ENCODE peak calls at places on chromosomes 3 and 15, in eight cellular contexts. S, O, B, R, N, U, C and A are unnamed samples.

GRCh38 chr3:41507336-41508062 is 308.2 kb downstream of the CTNNB1 start:
- DNase-seq in N (no peak), B (no peak), O (no peak), S (no peak), R (no peak), C (no peak), U (no peak), A (peak)

GRCh38 chr3:178318440-178318839 is 217.8 kb upstream of the KCNMB2 start:
- DNase-seq in R (no peak), O (no peak), B (no peak), N (no peak), S (no peak), C (no peak), U (no peak), A (no peak)

GRCh38 chr15:39145854-39146253 is 435.0 kb upstream of the THBS1 start:
- DNase-seq in S (no peak), R (no peak), B (no peak), O (no peak), N (no peak), C (no peak), U (no peak), A (no peak)

GRCh38 chr3:156151824-156152428 is 31.5 kb downstream of the KCNAB1 start:
- DNase-seq in S (peak), N (peak), O (peak), B (peak), U (peak), C (peak), R (peak), A (peak)

GRCh38 chr3:195153121-195153520 is 117.8 kb downstream of the XXYLT1 start:
- DNase-seq in N (no peak), U (peak), B (no peak), R (no peak), O (peak), S (no peak), C (peak), A (no peak)

GRCh38 chr15:68565701-68566100 is 13.1 kb upstream of the CORO2B start:
- DNase-seq in C (no peak), O (no peak), B (no peak), R (no peak), N (no peak), S (no peak), U (no peak), A (no peak)

GRCh38 chr15:25691544-25692430 is 171.3 kb downstream of the ATP10A start:
- DNase-seq in B (no peak), S (no peak), C (no peak), U (peak), R (no peak), O (no peak), N (peak), A (peak)

GRCh38 chr15:77838061-77838460 is 205.3 kb upstream of the LINGO1 start:
- DNase-seq in S (no peak), U (no peak), B (peak), N (no peak), C (no peak), R (no peak), O (no peak), A (no peak)

GRCh38 chr15:52527898-52528464 is 699 bp downstream of the MYO5A start:
- DNase-seq in S (peak), C (no peak), O (peak), B (peak), U (peak), N (peak), R (peak), A (peak)

GRCh38 chr3:69880069-69880640 is 119.4 kb upstream of the SAMMSON start:
- DNase-seq in N (no peak), B (no peak), R (no peak), U (no peak), C (no peak), S (no peak), O (no peak), A (no peak)

GRCh38 chr3:159039286-159039685 is 237.4 kb downstream of the MFSD1 start:
- DNase-seq in O (no peak), R (no peak), B (no peak), N (no peak), C (no peak), U (no peak), S (no peak), A (no peak)

GRCh38 chr3:73060302-73060723 is 1.1 kb upstream of the EBLN2 start:
- DNase-seq in R (no peak), B (no peak), N (no peak), U (no peak), S (no peak), O (no peak), C (no peak), A (no peak)

GRCh38 chr3:30631237-30631961 is 25.0 kb downstream of the TGFBR2 start:
- DNase-seq in C (no peak), R (peak), S (no peak), O (no peak), B (peak), N (peak), U (no peak), A (peak)

GRCh38 chr3:138383715-138384114 is 35.3 kb downstream of the MRAS start:
- DNase-seq in N (no peak), R (no peak), B (no peak), O (no peak), U (no peak), S (no peak), C (no peak), A (no peak)

GRCh38 chr3:106534206-106534605 is 665.4 kb upstream of the CBLB start:
- DNase-seq in O (no peak), U (no peak), C (no peak), B (peak), S (peak), R (peak), N (peak), A (peak)

GRCh38 chr3:58102976-58103447 is 94.8 kb downstream of the FLNB start:
- DNase-seq in R (no peak), S (no peak), U (no peak), C (no peak), B (no peak), N (no peak), O (no peak), A (no peak)

GRCh38 chr15:31511707-31512310 is 185.2 kb downstream of the KLF13 start:
- DNase-seq in R (peak), U (no peak), N (no peak), S (no peak), C (no peak), B (no peak), O (no peak), A (no peak)

GRCh38 chr3:63324621-63325020 is 46.5 kb downstream of the SYNPR start:
- DNase-seq in O (no peak), S (no peak), U (no peak), R (no peak), N (no peak), C (no peak), B (no peak), A (no peak)

GRCh38 chr15:65887565-65887964 is 18.3 kb downstream of the RAB11A start:
- DNase-seq in C (no peak), B (no peak), U (no peak), S (no peak), O (no peak), N (no peak), R (no peak), A (no peak)

GRCh38 chr15:80503319-80503952 is 99.3 kb downstream of the ARNT2 start:
- DNase-seq in S (no peak), N (no peak), O (no peak), C (no peak), R (no peak), U (no peak), B (no peak), A (no peak)

GRCh38 chr3:109254760-109255159 is 61.6 kb downstream of the DPPA2 start:
- DNase-seq in C (no peak), R (no peak), U (no peak), O (no peak), S (no peak), N (no peak), B (no peak), A (no peak)

GRCh38 chr3:47473391-47473790 is 2.4 kb downstream of the SCAP start:
- DNase-seq in B (no peak), S (no peak), O (peak), N (no peak), U (no peak), R (no peak), C (no peak), A (no peak)

GRCh38 chr3:170903123-170903522 is 5.3 kb downstream of the EIF5A2 start:
- DNase-seq in C (no peak), O (no peak), B (no peak), N (no peak), R (no peak), U (no peak), S (no peak), A (no peak)

GRCh38 chr3:53531749-53532148 is 37.3 kb downstream of the CACNA1D start:
- DNase-seq in N (no peak), S (no peak), O (peak), B (peak), C (no peak), R (no peak), U (no peak), A (peak)

GRCh38 chr3:194536883-194537637 is 50.3 kb upstream of the ATP13A3 start:
- DNase-seq in S (no peak), B (peak), R (no peak), N (no peak), O (peak), U (peak), C (peak), A (no peak)

GRCh38 chr3:34394978-34395748 is 596.7 kb downstream of the PDCD6IP start:
- DNase-seq in U (no peak), O (no peak), B (no peak), S (no peak), C (no peak), N (no peak), R (no peak), A (no peak)

GRCh38 chr3:56980798-56981390 is 79.6 kb upstream of the SPATA12 start:
- DNase-seq in S (no peak), O (no peak), R (no peak), B (peak), C (no peak), N (peak), U (peak), A (peak)

GRCh38 chr3:52373676-52374075 is 57.6 kb downstream of the DNAH1 start:
- DNase-seq in N (no peak), B (no peak), U (no peak), R (no peak), S (no peak), O (no peak), C (no peak), A (no peak)

GRCh38 chr15:43948691-43949325 is 122.0 kb downstream of the WDR76 start:
- DNase-seq in U (no peak), N (no peak), C (no peak), R (no peak), S (no peak), B (no peak), O (no peak), A (no peak)

GRCh38 chr15:73955851-73956250 is 29.6 kb downstream of the LOXL1 start:
- DNase-seq in O (no peak), R (no peak), N (no peak), U (no peak), S (no peak), B (no peak), C (no peak), A (no peak)

GRCh38 chr3:190117995-190118394 is 2.7 kb downstream of the P3H2 start:
- DNase-seq in U (no peak), N (no peak), B (no peak), O (no peak), S (no peak), R (no peak), C (no peak), A (peak)

GRCh38 chr3:70849911-70850699 is 537.7 kb upstream of the MDFIC2 start:
- DNase-seq in O (no peak), C (no peak), U (no peak), N (no peak), S (no peak), R (no peak), B (peak), A (peak)

GRCh38 chr3:169836058-169836941 is 23.6 kb upstream of the LRRC34 start:
- DNase-seq in C (no peak), U (no peak), R (no peak), S (no peak), B (no peak), N (peak), O (no peak), A (no peak)

GRCh38 chr15:48796521-48796920 is 14.3 kb downstream of the CEP152 start:
- DNase-seq in S (no peak), U (no peak), N (no peak), B (no peak), O (no peak), R (no peak), C (no peak), A (no peak)

GRCh38 chr3:168024537-168024941 is 71.2 kb downstream of the GOLIM4 start:
- DNase-seq in U (no peak), R (no peak), N (peak), B (peak), O (peak), S (no peak), C (peak), A (peak)

GRCh38 chr3:45180051-45180450 is 33.9 kb upstream of the CDCP1 start:
- DNase-seq in C (no peak), R (no peak), O (no peak), B (peak), S (no peak), U (no peak), N (no peak), A (no peak)

GRCh38 chr3:144380832-144381231 is 409.2 kb downstream of the DIPK2A start:
- DNase-seq in S (no peak), O (peak), U (no peak), B (no peak), C (no peak), R (no peak), N (no peak), A (no peak)

GRCh38 chr3:197499427-197499826 is 56.3 kb downstream of the BDH1 start:
- DNase-seq in S (no peak), U (no peak), C (no peak), R (no peak), O (no peak), B (peak), N (no peak), A (peak)

GRCh38 chr3:169244119-169244864 is 419.2 kb downstream of the MECOM start:
- DNase-seq in C (no peak), O (no peak), R (no peak), S (no peak), B (no peak), N (no peak), U (no peak), A (no peak)

GRCh38 chr3:38992117-38992779 is 59.5 kb downstream of the SCN11A start:
- DNase-seq in B (peak), N (no peak), O (no peak), U (no peak), R (no peak), S (no peak), C (no peak), A (peak)